ENCODE peak calls at places on chromosomes 6 and 20, in eight cellular contexts. One of them, this sample, is unnamed.

GRCh38 chr20:16575390-16576140 is 2.3 kb upstream of the KIF16B start:
- DNase-seq in stimulated activated CD4-positive, alpha-beta T cell treated with anti-CD3 and anti-CD28 coated beads, Interleukin-4, amount 100 ng/mL, for 1 hour: no peak
- DNase-seq in GM19239: no peak
- DNase-seq in AG04449: no peak
- DNase-seq in cardiac fibroblast: no peak
- DNase-seq in Right ventricle myocardium inferior: no peak
- DNase-seq in effector CD4-positive, alpha-beta T cell: no peak
- DNase-seq in activated CD4-positive, alpha-beta T cell treated with anti-CD3 and anti-CD28 coated beads, Interleukin-2, amount 50 U/mL, for 4 hours: no peak
- DNase-seq in this sample: no peak

GRCh38 chr6:166605752-166606151 is 19.3 kb upstream of the RAMACL start:
- DNase-seq in stimulated activated CD4-positive, alpha-beta T cell treated with anti-CD3 and anti-CD28 coated beads, Interleukin-4, amount 100 ng/mL, for 1 hour: no peak
- DNase-seq in cardiac fibroblast: no peak
- DNase-seq in activated CD4-positive, alpha-beta T cell treated with anti-CD3 and anti-CD28 coated beads, Interleukin-2, amount 50 U/mL, for 4 hours: no peak
- DNase-seq in GM19239: no peak
- DNase-seq in Right ventricle myocardium inferior: no peak
- DNase-seq in AG04449: no peak
- DNase-seq in effector CD4-positive, alpha-beta T cell: no peak
- DNase-seq in this sample: no peak

GRCh38 chr6:7121704-7122241 is 14.0 kb downstream of the RREB1 start:
- DNase-seq in effector CD4-positive, alpha-beta T cell: no peak
- DNase-seq in stimulated activated CD4-positive, alpha-beta T cell treated with anti-CD3 and anti-CD28 coated beads, Interleukin-4, amount 100 ng/mL, for 1 hour: no peak
- DNase-seq in cardiac fibroblast: no peak
- DNase-seq in Right ventricle myocardium inferior: no peak
- DNase-seq in GM19239: no peak
- DNase-seq in AG04449: no peak
- DNase-seq in activated CD4-positive, alpha-beta T cell treated with anti-CD3 and anti-CD28 coated beads, Interleukin-2, amount 50 U/mL, for 4 hours: no peak
- DNase-seq in this sample: no peak

GRCh38 chr6:79601020-79601609 is 30.0 kb upstream of the SH3BGRL2 start:
- DNase-seq in activated CD4-positive, alpha-beta T cell treated with anti-CD3 and anti-CD28 coated beads, Interleukin-2, amount 50 U/mL, for 4 hours: no peak
- DNase-seq in AG04449: peak; percentile 26
- DNase-seq in cardiac fibroblast: peak; percentile 69
- DNase-seq in effector CD4-positive, alpha-beta T cell: no peak
- DNase-seq in stimulated activated CD4-positive, alpha-beta T cell treated with anti-CD3 and anti-CD28 coated beads, Interleukin-4, amount 100 ng/mL, for 1 hour: no peak
- DNase-seq in Right ventricle myocardium inferior: no peak
- DNase-seq in GM19239: no peak
- DNase-seq in this sample: peak; percentile 71

GRCh38 chr6:109762769-109763450 is 71.8 kb downstream of the FIG4 start:
- DNase-seq in activated CD4-positive, alpha-beta T cell treated with anti-CD3 and anti-CD28 coated beads, Interleukin-2, amount 50 U/mL, for 4 hours: no peak
- DNase-seq in effector CD4-positive, alpha-beta T cell: no peak
- DNase-seq in AG04449: no peak
- DNase-seq in cardiac fibroblast: no peak
- DNase-seq in GM19239: no peak
- DNase-seq in stimulated activated CD4-positive, alpha-beta T cell treated with anti-CD3 and anti-CD28 coated beads, Interleukin-4, amount 100 ng/mL, for 1 hour: no peak
- DNase-seq in Right ventricle myocardium inferior: no peak
- DNase-seq in this sample: no peak

GRCh38 chr20:38343107-38343797 is 3.0 kb upstream of the LBP start:
- DNase-seq in effector CD4-positive, alpha-beta T cell: no peak
- DNase-seq in stimulated activated CD4-positive, alpha-beta T cell treated with anti-CD3 and anti-CD28 coated beads, Interleukin-4, amount 100 ng/mL, for 1 hour: no peak
- DNase-seq in activated CD4-positive, alpha-beta T cell treated with anti-CD3 and anti-CD28 coated beads, Interleukin-2, amount 50 U/mL, for 4 hours: no peak
- DNase-seq in Right ventricle myocardium inferior: peak; percentile 62
- DNase-seq in AG04449: no peak
- DNase-seq in cardiac fibroblast: peak; percentile 61
- DNase-seq in GM19239: no peak
- DNase-seq in this sample: peak; percentile 74

GRCh38 chr20:50210066-50210619 is 19.5 kb downstream of the CEBPB start:
- DNase-seq in effector CD4-positive, alpha-beta T cell: no peak
- DNase-seq in activated CD4-positive, alpha-beta T cell treated with anti-CD3 and anti-CD28 coated beads, Interleukin-2, amount 50 U/mL, for 4 hours: no peak
- DNase-seq in cardiac fibroblast: no peak
- DNase-seq in Right ventricle myocardium inferior: no peak
- DNase-seq in stimulated activated CD4-positive, alpha-beta T cell treated with anti-CD3 and anti-CD28 coated beads, Interleukin-4, amount 100 ng/mL, for 1 hour: no peak
- DNase-seq in AG04449: no peak
- DNase-seq in GM19239: no peak
- DNase-seq in this sample: no peak

GRCh38 chr6:38522322-38522721 is 117.4 kb downstream of the BTBD9 start:
- DNase-seq in AG04449: no peak
- DNase-seq in cardiac fibroblast: peak; percentile 77
- DNase-seq in Right ventricle myocardium inferior: no peak
- DNase-seq in GM19239: no peak
- DNase-seq in activated CD4-positive, alpha-beta T cell treated with anti-CD3 and anti-CD28 coated beads, Interleukin-2, amount 50 U/mL, for 4 hours: no peak
- DNase-seq in effector CD4-positive, alpha-beta T cell: no peak
- DNase-seq in stimulated activated CD4-positive, alpha-beta T cell treated with anti-CD3 and anti-CD28 coated beads, Interleukin-4, amount 100 ng/mL, for 1 hour: no peak
- DNase-seq in this sample: peak; percentile 86

GRCh38 chr20:43767686-43768474 is 41.1 kb upstream of the GTSF1L start:
- DNase-seq in effector CD4-positive, alpha-beta T cell: no peak
- DNase-seq in activated CD4-positive, alpha-beta T cell treated with anti-CD3 and anti-CD28 coated beads, Interleukin-2, amount 50 U/mL, for 4 hours: no peak
- DNase-seq in AG04449: no peak
- DNase-seq in cardiac fibroblast: peak; percentile 42
- DNase-seq in GM19239: no peak
- DNase-seq in Right ventricle myocardium inferior: no peak
- DNase-seq in stimulated activated CD4-positive, alpha-beta T cell treated with anti-CD3 and anti-CD28 coated beads, Interleukin-4, amount 100 ng/mL, for 1 hour: no peak
- DNase-seq in this sample: peak; percentile 61

GRCh38 chr6:2016040-2016439 is 229.4 kb downstream of the GMDS start:
- DNase-seq in Right ventricle myocardium inferior: no peak
- DNase-seq in activated CD4-positive, alpha-beta T cell treated with anti-CD3 and anti-CD28 coated beads, Interleukin-2, amount 50 U/mL, for 4 hours: no peak
- DNase-seq in AG04449: no peak
- DNase-seq in GM19239: no peak
- DNase-seq in cardiac fibroblast: no peak
- DNase-seq in effector CD4-positive, alpha-beta T cell: no peak
- DNase-seq in stimulated activated CD4-positive, alpha-beta T cell treated with anti-CD3 and anti-CD28 coated beads, Interleukin-4, amount 100 ng/mL, for 1 hour: no peak
- DNase-seq in this sample: no peak

GRCh38 chr6:121652726-121653623 is 217.5 kb downstream of the GJA1 start:
- DNase-seq in stimulated activated CD4-positive, alpha-beta T cell treated with anti-CD3 and anti-CD28 coated beads, Interleukin-4, amount 100 ng/mL, for 1 hour: no peak
- DNase-seq in Right ventricle myocardium inferior: no peak
- DNase-seq in activated CD4-positive, alpha-beta T cell treated with anti-CD3 and anti-CD28 coated beads, Interleukin-2, amount 50 U/mL, for 4 hours: no peak
- DNase-seq in effector CD4-positive, alpha-beta T cell: no peak
- DNase-seq in AG04449: peak; percentile 37
- DNase-seq in cardiac fibroblast: peak; percentile 93
- DNase-seq in GM19239: no peak
- DNase-seq in this sample: peak; percentile 95

GRCh38 chr20:36585410-36586125 is 12.2 kb downstream of the TGIF2 start:
- DNase-seq in effector CD4-positive, alpha-beta T cell: no peak
- DNase-seq in GM19239: no peak
- DNase-seq in AG04449: no peak
- DNase-seq in cardiac fibroblast: peak; percentile 40
- DNase-seq in stimulated activated CD4-positive, alpha-beta T cell treated with anti-CD3 and anti-CD28 coated beads, Interleukin-4, amount 100 ng/mL, for 1 hour: no peak
- DNase-seq in Right ventricle myocardium inferior: no peak
- DNase-seq in activated CD4-positive, alpha-beta T cell treated with anti-CD3 and anti-CD28 coated beads, Interleukin-2, amount 50 U/mL, for 4 hours: no peak
- DNase-seq in this sample: peak; percentile 67

GRCh38 chr6:9543649-9544048 is 871.2 kb downstream of the TFAP2A start:
- DNase-seq in stimulated activated CD4-positive, alpha-beta T cell treated with anti-CD3 and anti-CD28 coated beads, Interleukin-4, amount 100 ng/mL, for 1 hour: no peak
- DNase-seq in effector CD4-positive, alpha-beta T cell: no peak
- DNase-seq in AG04449: no peak
- DNase-seq in activated CD4-positive, alpha-beta T cell treated with anti-CD3 and anti-CD28 coated beads, Interleukin-2, amount 50 U/mL, for 4 hours: no peak
- DNase-seq in GM19239: no peak
- DNase-seq in cardiac fibroblast: no peak
- DNase-seq in Right ventricle myocardium inferior: no peak
- DNase-seq in this sample: peak; percentile 8

GRCh38 chr20:62027116-62027515 is 38.6 kb downstream of the TAF4 start:
- DNase-seq in activated CD4-positive, alpha-beta T cell treated with anti-CD3 and anti-CD28 coated beads, Interleukin-2, amount 50 U/mL, for 4 hours: no peak
- DNase-seq in stimulated activated CD4-positive, alpha-beta T cell treated with anti-CD3 and anti-CD28 coated beads, Interleukin-4, amount 100 ng/mL, for 1 hour: no peak
- DNase-seq in GM19239: no peak
- DNase-seq in AG04449: no peak
- DNase-seq in Right ventricle myocardium inferior: no peak
- DNase-seq in effector CD4-positive, alpha-beta T cell: no peak
- DNase-seq in cardiac fibroblast: no peak
- DNase-seq in this sample: peak; percentile 36

GRCh38 chr20:52279667-52280180 is 88.1 kb upstream of the ZFP64 start:
- DNase-seq in Right ventricle myocardium inferior: no peak
- DNase-seq in stimulated activated CD4-positive, alpha-beta T cell treated with anti-CD3 and anti-CD28 coated beads, Interleukin-4, amount 100 ng/mL, for 1 hour: no peak
- DNase-seq in cardiac fibroblast: no peak
- DNase-seq in effector CD4-positive, alpha-beta T cell: no peak
- DNase-seq in GM19239: no peak
- DNase-seq in activated CD4-positive, alpha-beta T cell treated with anti-CD3 and anti-CD28 coated beads, Interleukin-2, amount 50 U/mL, for 4 hours: no peak
- DNase-seq in AG04449: no peak
- DNase-seq in this sample: peak; percentile 66

GRCh38 chr6:162053084-162053483 is 674.5 kb downstream of the PRKN start:
- DNase-seq in AG04449: no peak
- DNase-seq in cardiac fibroblast: no peak
- DNase-seq in Right ventricle myocardium inferior: no peak
- DNase-seq in activated CD4-positive, alpha-beta T cell treated with anti-CD3 and anti-CD28 coated beads, Interleukin-2, amount 50 U/mL, for 4 hours: no peak
- DNase-seq in GM19239: no peak
- DNase-seq in effector CD4-positive, alpha-beta T cell: no peak
- DNase-seq in stimulated activated CD4-positive, alpha-beta T cell treated with anti-CD3 and anti-CD28 coated beads, Interleukin-4, amount 100 ng/mL, for 1 hour: no peak
- DNase-seq in this sample: no peak

GRCh38 chr6:25899123-25899522 is 25.1 kb upstream of the SLC17A3 start:
- DNase-seq in AG04449: no peak
- DNase-seq in GM19239: no peak
- DNase-seq in stimulated activated CD4-positive, alpha-beta T cell treated with anti-CD3 and anti-CD28 coated beads, Interleukin-4, amount 100 ng/mL, for 1 hour: no peak
- DNase-seq in cardiac fibroblast: peak; percentile 4
- DNase-seq in Right ventricle myocardium inferior: no peak
- DNase-seq in activated CD4-positive, alpha-beta T cell treated with anti-CD3 and anti-CD28 coated beads, Interleukin-2, amount 50 U/mL, for 4 hours: no peak
- DNase-seq in effector CD4-positive, alpha-beta T cell: no peak
- DNase-seq in this sample: peak; percentile 2

GRCh38 chr6:52362443-52363221 is 681 bp downstream of the PAQR8 start:
- DNase-seq in activated CD4-positive, alpha-beta T cell treated with anti-CD3 and anti-CD28 coated beads, Interleukin-2, amount 50 U/mL, for 4 hours: peak; percentile 17
- DNase-seq in AG04449: no peak
- DNase-seq in GM19239: peak; percentile 46
- DNase-seq in effector CD4-positive, alpha-beta T cell: peak; percentile 31
- DNase-seq in stimulated activated CD4-positive, alpha-beta T cell treated with anti-CD3 and anti-CD28 coated beads, Interleukin-4, amount 100 ng/mL, for 1 hour: peak; percentile 50
- DNase-seq in cardiac fibroblast: peak; percentile 12
- DNase-seq in Right ventricle myocardium inferior: no peak
- DNase-seq in this sample: peak; percentile 10

GRCh38 chr20:14879020-14879697 is 541.7 kb upstream of the FLRT3 start:
- DNase-seq in stimulated activated CD4-positive, alpha-beta T cell treated with anti-CD3 and anti-CD28 coated beads, Interleukin-4, amount 100 ng/mL, for 1 hour: no peak
- DNase-seq in cardiac fibroblast: peak; percentile 32
- DNase-seq in AG04449: peak; percentile 23
- DNase-seq in activated CD4-positive, alpha-beta T cell treated with anti-CD3 and anti-CD28 coated beads, Interleukin-2, amount 50 U/mL, for 4 hours: no peak
- DNase-seq in GM19239: no peak
- DNase-seq in Right ventricle myocardium inferior: no peak
- DNase-seq in effector CD4-positive, alpha-beta T cell: no peak
- DNase-seq in this sample: peak; percentile 84

GRCh38 chr6:16402501-16402900 is 164.1 kb downstream of the GMPR start:
- DNase-seq in AG04449: no peak
- DNase-seq in GM19239: no peak
- DNase-seq in effector CD4-positive, alpha-beta T cell: no peak
- DNase-seq in Right ventricle myocardium inferior: no peak
- DNase-seq in stimulated activated CD4-positive, alpha-beta T cell treated with anti-CD3 and anti-CD28 coated beads, Interleukin-4, amount 100 ng/mL, for 1 hour: no peak
- DNase-seq in cardiac fibroblast: no peak
- DNase-seq in activated CD4-positive, alpha-beta T cell treated with anti-CD3 and anti-CD28 coated beads, Interleukin-2, amount 50 U/mL, for 4 hours: no peak
- DNase-seq in this sample: peak; percentile 57

GRCh38 chr6:162532283-162533008 is 195.1 kb downstream of the PRKN start:
- DNase-seq in Right ventricle myocardium inferior: no peak
- DNase-seq in AG04449: no peak
- DNase-seq in stimulated activated CD4-positive, alpha-beta T cell treated with anti-CD3 and anti-CD28 coated beads, Interleukin-4, amount 100 ng/mL, for 1 hour: no peak
- DNase-seq in activated CD4-positive, alpha-beta T cell treated with anti-CD3 and anti-CD28 coated beads, Interleukin-2, amount 50 U/mL, for 4 hours: no peak
- DNase-seq in cardiac fibroblast: peak; percentile 1
- DNase-seq in GM19239: no peak
- DNase-seq in effector CD4-positive, alpha-beta T cell: no peak
- DNase-seq in this sample: no peak

GRCh38 chr6:124487778-124488431 is 474.3 kb upstream of the RNF217 start:
- DNase-seq in activated CD4-positive, alpha-beta T cell treated with anti-CD3 and anti-CD28 coated beads, Interleukin-2, amount 50 U/mL, for 4 hours: no peak
- DNase-seq in stimulated activated CD4-positive, alpha-beta T cell treated with anti-CD3 and anti-CD28 coated beads, Interleukin-4, amount 100 ng/mL, for 1 hour: no peak
- DNase-seq in AG04449: no peak
- DNase-seq in cardiac fibroblast: peak; percentile 44
- DNase-seq in Right ventricle myocardium inferior: no peak
- DNase-seq in GM19239: no peak
- DNase-seq in effector CD4-positive, alpha-beta T cell: no peak
- DNase-seq in this sample: peak; percentile 49

GRCh38 chr6:21281366-21281765 is 312.2 kb upstream of the SOX4 start:
- DNase-seq in Right ventricle myocardium inferior: no peak
- DNase-seq in AG04449: no peak
- DNase-seq in effector CD4-positive, alpha-beta T cell: no peak
- DNase-seq in activated CD4-positive, alpha-beta T cell treated with anti-CD3 and anti-CD28 coated beads, Interleukin-2, amount 50 U/mL, for 4 hours: no peak
- DNase-seq in stimulated activated CD4-positive, alpha-beta T cell treated with anti-CD3 and anti-CD28 coated beads, Interleukin-4, amount 100 ng/mL, for 1 hour: no peak
- DNase-seq in GM19239: no peak
- DNase-seq in cardiac fibroblast: no peak
- DNase-seq in this sample: no peak